ENCODE peak calls at places on chromosome 1, in five cellular contexts. X, Z, M, L and H are unnamed samples.

GRCh38 chr1:28565726-28566125 is 12.8 kb downstream of the TRNAU1AP start:
- DNase-seq in X (peak; percentile 66), Z (no peak), M (no peak), L (no peak), H (no peak)

GRCh38 chr1:79040424-79041089 is 34.0 kb upstream of the ADGRL4 start:
- DNase-seq in X (no peak), Z (no peak), M (no peak), L (no peak), H (no peak)

GRCh38 chr1:167221126-167221803 is 579 bp downstream of the POU2F1 start:
- DNase-seq in X (peak; percentile 42), Z (no peak), M (peak; percentile 62), L (peak; percentile 38), H (no peak)

GRCh38 chr1:26327956-26328362 is 10.2 kb downstream of the CD52 start:
- DNase-seq in X (peak; percentile 85), Z (no peak), M (no peak), L (no peak), H (no peak)

GRCh38 chr1:57132993-57133614 is 167.3 kb upstream of the C8B start:
- DNase-seq in X (peak; percentile 42), Z (no peak), M (no peak), L (no peak), H (no peak)

GRCh38 chr1:214439352-214440119 is 111.9 kb downstream of the PTPN14 start:
- DNase-seq in X (peak; percentile 100), Z (peak; percentile 81), M (peak; percentile 50), L (no peak), H (no peak)

GRCh38 chr1:8317647-8318360 is at the start of gene SLC45A1:
- DNase-seq in X (peak; percentile 70), Z (peak; percentile 29), M (peak; percentile 88), L (peak; percentile 85), H (peak; percentile 9)

GRCh38 chr1:923131-923990 is at the start of gene SAMD11:
- DNase-seq in X (peak; percentile 87), Z (peak; percentile 54), M (peak; percentile 84), L (peak; percentile 92), H (no peak)

GRCh38 chr1:9069324-9070100 is at the start of gene SLC2A5:
- DNase-seq in X (peak; percentile 26), Z (no peak), M (peak; percentile 57), L (no peak), H (no peak)

GRCh38 chr1:64663654-64664053 is 81.2 kb upstream of the RAVER2 start:
- DNase-seq in X (no peak), Z (no peak), M (no peak), L (no peak), H (no peak)

GRCh38 chr1:1462318-1462966 is 9.1 kb upstream of the ATAD3B start:
- DNase-seq in X (peak; percentile 75), Z (no peak), M (peak; percentile 80), L (peak; percentile 32), H (peak; percentile 68)

DNA sequence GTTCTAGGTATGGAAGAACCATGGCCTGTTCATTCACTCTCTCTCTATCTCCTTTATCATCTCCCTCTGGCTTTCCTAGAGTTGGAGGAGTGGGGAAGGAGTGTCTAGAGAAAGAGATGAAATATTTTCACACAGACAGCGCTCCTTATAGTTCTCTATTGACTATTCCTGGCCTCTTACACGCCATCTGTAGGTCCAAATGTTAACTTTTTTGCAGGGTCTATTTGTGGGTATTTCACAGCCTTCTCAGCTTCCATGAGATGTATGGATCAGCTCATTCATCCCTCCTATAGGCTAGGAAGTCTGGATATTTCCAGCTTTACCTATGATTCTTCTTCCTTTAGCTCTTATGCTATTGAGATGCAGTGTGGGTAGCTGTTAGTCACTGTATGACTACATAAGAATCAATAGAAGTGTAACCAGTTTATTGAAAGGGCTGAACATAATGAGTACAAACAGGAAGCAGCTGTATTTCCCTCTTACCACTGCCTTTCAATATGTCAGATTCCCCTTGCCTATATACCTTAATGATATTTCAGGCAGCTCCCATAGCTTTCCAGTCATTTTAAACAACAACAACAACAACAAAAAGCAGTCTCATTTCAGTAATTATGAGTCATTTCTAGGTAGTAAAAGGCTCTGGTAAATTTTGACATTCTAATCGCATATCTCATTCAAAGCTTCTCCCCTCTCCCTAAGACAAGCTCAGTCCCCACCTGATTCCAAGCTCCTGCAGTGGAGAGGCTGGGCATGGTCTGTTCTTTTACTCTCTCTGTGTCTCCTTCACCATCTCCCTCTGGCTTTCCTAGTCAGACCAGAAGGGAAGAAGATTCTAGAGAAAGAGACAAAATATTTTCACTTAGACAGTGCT is 149.5 kb downstream of the TTLL7 start:
- DNase-seq in X (peak; percentile 60), Z (no peak), M (no peak), L (no peak), H (no peak)
- TF ChIP-seq CTCF in X (no peak), Z (no peak), M (no peak), L (no peak), H (no peak)

GRCh38 chr1:237736372-237737029 is 154.2 kb downstream of the ZP4 start:
- DNase-seq in X (peak; percentile 18), Z (no peak), M (no peak), L (no peak), H (no peak)
- H3K4me3 ChIP-seq in X (no peak overlapping the region), Z (no peak overlapping the region), M (no peak overlapping the region), L (no peak overlapping the region), H (no peak overlapping the region)

GRCh38 chr1:23795676-23796465 is 4.7 kb downstream of the GALE start:
- DNase-seq in X (no peak), Z (no peak), M (peak; percentile 73), L (no peak), H (no peak)

GRCh38 chr1:23798662-23799142 is 1.9 kb downstream of the GALE start:
- DNase-seq in X (no peak), Z (no peak), M (peak; percentile 42), L (no peak), H (no peak)

GRCh38 chr1:23797478-23798448 is 2.8 kb downstream of the GALE start:
- DNase-seq in X (no peak), Z (no peak), M (no peak), L (no peak), H (no peak)

GRCh38 chr1:23799255-23799569 is 1.3 kb downstream of the GALE start:
- DNase-seq in X (no peak), Z (no peak), M (no peak), L (no peak), H (no peak)

DNA sequence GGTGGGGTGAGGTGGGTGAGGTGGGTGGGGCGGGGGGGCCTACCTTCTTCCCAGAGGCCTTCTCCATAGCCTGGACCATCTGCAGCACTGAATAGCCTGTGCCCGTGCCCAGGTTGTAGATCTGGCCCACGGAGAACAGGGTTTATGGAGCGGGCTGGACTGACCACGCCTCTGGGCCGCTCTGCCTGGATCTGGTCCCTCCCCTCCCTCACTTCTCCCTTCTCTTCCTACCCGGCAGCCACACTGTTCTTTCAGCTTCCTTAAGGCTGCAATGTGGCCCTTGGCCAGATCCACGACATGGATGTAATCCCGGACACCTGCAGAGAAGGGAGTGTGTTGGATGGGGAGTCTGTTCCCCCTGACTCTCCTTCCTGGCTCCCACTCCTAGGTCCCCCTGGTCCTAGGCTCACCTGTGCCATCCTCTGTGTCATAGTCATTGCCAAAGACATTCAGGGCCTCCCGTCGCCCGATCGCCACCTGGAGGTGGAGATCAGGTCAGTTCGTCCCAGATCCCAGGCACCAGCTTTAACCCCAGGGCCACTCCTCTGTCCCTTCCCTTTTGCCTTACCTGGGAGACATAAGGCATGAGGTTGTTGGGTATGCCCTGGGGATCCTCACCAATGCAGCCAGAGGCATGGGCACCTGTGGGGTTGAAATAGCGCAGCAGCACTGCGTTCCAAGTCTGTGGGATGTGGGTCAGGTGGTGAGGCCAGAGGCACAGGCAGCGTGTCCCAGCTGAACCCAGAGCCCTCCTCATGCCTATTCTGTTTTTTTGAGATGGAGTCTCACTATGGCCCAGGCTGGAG is 3.9 kb downstream of the GALE start:
- DNase-seq in X (no peak), Z (no peak), M (peak; percentile 40), L (no peak), H (no peak)
- TF ChIP-seq CTCF in X (no peak), Z (no peak), M (no peak), L (no peak), H (no peak)

DNA sequence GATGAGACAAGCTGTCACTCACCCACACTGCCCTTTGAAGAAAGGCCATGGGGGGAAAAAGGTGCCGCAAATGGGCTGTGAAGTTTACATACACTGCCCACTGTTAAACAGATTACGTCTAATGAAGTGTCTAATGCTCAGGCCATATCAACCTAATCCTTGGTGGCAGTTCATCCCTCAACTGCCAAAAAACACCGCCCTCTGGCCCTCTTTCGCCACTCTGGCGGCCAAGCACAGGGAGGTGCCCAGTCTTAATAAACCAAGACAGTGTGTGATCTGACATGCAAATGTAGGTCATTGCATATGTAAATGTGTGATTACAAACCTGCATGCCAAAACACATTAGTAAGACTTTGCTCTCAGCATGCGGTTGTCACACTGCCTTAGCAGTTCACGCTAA is 89.5 kb downstream of the NEK7 start:
- DNase-seq in X (no peak), Z (no peak), M (no peak), L (no peak), H (no peak)
- H3K4me3 ChIP-seq in X (no peak overlapping the region), Z (no peak overlapping the region), M (no peak overlapping the region), L (no peak overlapping the region), H (no peak overlapping the region)

GRCh38 chr1:180631766-180632325 is at the start of gene XPR1:
- DNase-seq in X (peak; percentile 99), Z (peak; percentile 97), M (peak; percentile 97), L (peak; percentile 98), H (peak; percentile 95)
- TF ChIP-seq CTCF in X (peak; percentile 20), Z (no peak), M (peak; percentile 41), L (peak; percentile 59), H (no peak)

DNA sequence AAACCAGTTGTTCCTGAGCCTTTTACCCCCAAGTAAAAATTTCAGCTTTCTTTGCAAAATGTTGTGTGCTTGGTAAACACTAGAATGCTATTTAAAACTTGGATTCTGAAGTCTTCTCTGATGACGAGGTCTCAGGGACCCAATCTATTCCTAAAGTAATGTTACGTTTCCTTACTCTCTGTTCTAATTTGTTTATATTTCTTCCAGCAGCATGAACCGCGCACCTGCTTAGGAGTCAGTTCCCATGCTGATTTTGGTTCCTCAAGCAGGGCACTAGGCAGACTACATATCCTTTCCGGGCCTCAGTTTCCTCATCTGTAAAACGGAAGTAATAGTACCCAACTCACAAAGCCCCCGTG is 937 bp upstream of the ALDH4A1 start:
- DNase-seq in X (no peak), Z (no peak), M (no peak), L (no peak), H (no peak)
- H3K4me3 ChIP-seq in X (peak overlapping the region; percentile 79), Z (peak overlapping the region; percentile 81), M (peak overlapping the region; percentile 64), L (peak overlapping the region; percentile 96), H (peak overlapping the region; percentile 76)

GRCh38 chr1:216310776-216311175 is 112.5 kb downstream of the USH2A start:
- DNase-seq in X (peak; percentile 72), Z (no peak), M (no peak), L (no peak), H (peak; percentile 12)
- TF ChIP-seq CTCF in X (peak; percentile 76), Z (no peak), M (no peak), L (peak; percentile 57), H (peak; percentile 71)

GRCh38 chr1:47569681-47570470 is 132.0 kb downstream of the FOXD2 start:
- DNase-seq in X (peak; percentile 96), Z (peak; percentile 79), M (no peak), L (no peak), H (peak; percentile 84)
- H3K4me3 ChIP-seq in X (no peak overlapping the region), Z (peak overlapping the region; percentile 21), M (no peak overlapping the region), L (no peak overlapping the region), H (no peak overlapping the region)